ENCODE peak calls at places on chromosomes 2 and 18, in five cellular contexts. F is A549, O is GF-D8, R is Peyer's patch, A is fibroblast of lung. U is an unnamed sample.

GRCh38 chr18:45958730-45959129 is 8.4 kb downstream of the EPG5 start:
- DNase-seq in F (no peak), A (peak; percentile 59), R (no peak), O (no peak), U (no peak)

GRCh38 chr2:120769076-120769786 is 33.6 kb downstream of the GLI2 start:
- DNase-seq in A (no peak), F (no peak), O (no peak), R (no peak), U (no peak)

GRCh38 chr18:27419646-27420045 is 234.5 kb upstream of the CHST9 start:
- DNase-seq in O (no peak), A (no peak), F (no peak), R (no peak), U (no peak)

GRCh38 chr2:208929489-208929864 is 494.4 kb upstream of the MAP2 start:
- DNase-seq in R (no peak), A (no peak), F (no peak), O (no peak), U (no peak)

GRCh38 chr18:48300463-48300961 is 108.7 kb downstream of the ZBTB7C start:
- DNase-seq in O (no peak), R (no peak), F (peak; percentile 9), A (no peak), U (no peak)

GRCh38 chr18:50268022-50268747 is 1.9 kb upstream of the CFAP53 start:
- DNase-seq in A (peak; percentile 61), O (no peak), F (peak; percentile 80), R (peak; percentile 90), U (no peak)

GRCh38 chr2:11998626-11999378 is 252.4 kb downstream of the LPIN1 start:
- DNase-seq in F (no peak), A (peak; percentile 57), O (no peak), R (no peak), U (no peak)

GRCh38 chr2:64222942-64223511 is 78.8 kb upstream of the PELI1 start:
- DNase-seq in F (no peak), R (no peak), A (no peak), O (no peak), U (no peak)

GRCh38 chr2:215664847-215665525 is 229.1 kb upstream of the FN1 start:
- DNase-seq in A (peak; percentile 98), R (no peak), O (no peak), F (peak; percentile 63), U (peak; percentile 90)

GRCh38 chr18:44627245-44627644 is 53.4 kb upstream of the SETBP1 start:
- DNase-seq in R (no peak), F (peak; percentile 20), O (no peak), A (peak; percentile 71), U (peak; percentile 10)

GRCh38 chr2:42169869-42170465 is 814 bp downstream of the EML4 start:
- DNase-seq in A (peak; percentile 17), F (no peak), R (peak; percentile 43), O (no peak), U (no peak)

GRCh38 chr2:236049981-236050380 is 118.2 kb downstream of the GBX2 start:
- DNase-seq in R (no peak), F (no peak), A (no peak), O (no peak), U (no peak)

GRCh38 chr2:197125000-197125399 is 185.6 kb downstream of the ANKRD44 start:
- DNase-seq in R (no peak), O (no peak), A (peak; percentile 91), F (no peak), U (peak; percentile 54)

GRCh38 chr2:142745691-142746090 is 131.8 kb upstream of the KYNU start:
- DNase-seq in O (no peak), R (no peak), A (peak; percentile 11), F (peak; percentile 57), U (no peak)

GRCh38 chr2:9914384-9915065 is 37.0 kb upstream of the GRHL1 start:
- DNase-seq in A (peak; percentile 87), R (no peak), O (no peak), F (peak; percentile 77), U (peak; percentile 61)

U was measured in HFFc6.